ENCODE peak calls at places on chromosome 10, in four cellular contexts. S is NCI-H1092 treated with DMSO at 0.1 percent for 48 hours, F is HFFc6, P is HT1080. Q is an unnamed sample.

GRCh38 chr10:2968401-2968800 is 98.9 kb upstream of the PFKP start:
- DNase-seq in S (no peak), F (peak), P (peak), Q (no peak)

GRCh38 chr10:82925547-82925946 is 1050.6 kb downstream of the NRG3 start:
- DNase-seq in S (no peak), F (peak), P (peak), Q (no peak)

GRCh38 chr10:80199828-80200227 is 5.5 kb downstream of the ANXA11 start:
- DNase-seq in S (no peak), F (peak), P (no peak), Q (no peak)

GRCh38 chr10:6120691-6121090 is 31.9 kb downstream of the RBM17 start:
- DNase-seq in S (no peak), F (no peak), P (no peak), Q (no peak)

GRCh38 chr10:70296406-70296899 is 12.6 kb upstream of the NPFFR1 start:
- DNase-seq in S (no peak), F (peak), P (peak), Q (no peak)

GRCh38 chr10:131102147-131102546 is 209.4 kb downstream of the TCERG1L start:
- DNase-seq in S (no peak), F (no peak), P (no peak), Q (no peak)

GRCh38 chr10:79387974-79388850 is 40.9 kb downstream of the PPIF start:
- DNase-seq in S (no peak), F (no peak), P (no peak), Q (no peak)

GRCh38 chr10:44805461-44806210 is 105.5 kb upstream of the TMEM72 start:
- DNase-seq in S (no peak), F (no peak), P (no peak), Q (no peak)

GRCh38 chr10:99872367-99873162 is 90.1 kb downstream of the ABCC2 start:
- DNase-seq in S (no peak), F (peak), P (peak), Q (no peak)

GRCh38 chr10:93413252-93413689 is 68.9 kb downstream of the MYOF start:
- DNase-seq in S (no peak), F (no peak), P (no peak), Q (no peak)

GRCh38 chr10:103021150-103021896 is 103.2 kb downstream of the CNNM2 start:
- DNase-seq in S (no peak), F (no peak), P (no peak), Q (no peak)

GRCh38 chr10:68235591-68235990 is 3.7 kb upstream of the ATOH7 start:
- DNase-seq in S (no peak), F (no peak), P (no peak), Q (peak)

GRCh38 chr10:28910960-28911359 is 233.6 kb downstream of the BAMBI start:
- DNase-seq in S (no peak), F (peak), P (no peak), Q (no peak)

GRCh38 chr10:36254191-36254590 is 612.1 kb upstream of the FZD8 start:
- DNase-seq in S (no peak), F (no peak), P (peak), Q (peak)

GRCh38 chr10:18044976-18045720 is 93.4 kb downstream of the SLC39A12 start:
- DNase-seq in S (no peak), F (no peak), P (peak), Q (no peak)

GRCh38 chr10:122655524-122656307 is 43.9 kb downstream of the C10orf120 start:
- DNase-seq in S (no peak), F (no peak), P (no peak), Q (no peak)

GRCh38 chr10:132886211-132887099 is 55.9 kb downstream of the CFAP46 start:
- DNase-seq in S (peak), F (no peak), P (peak), Q (no peak)

GRCh38 chr10:132495231-132495630 is 42.4 kb upstream of the INPP5A start:
- DNase-seq in S (no peak), F (no peak), P (no peak), Q (no peak)

GRCh38 chr10:16988900-16989299 is 140.7 kb downstream of the CUBN start:
- DNase-seq in S (no peak), F (no peak), P (no peak), Q (no peak)

GRCh38 chr10:104350146-104350635 is 3.4 kb upstream of the CFAP58 start:
- DNase-seq in S (peak), F (peak), P (peak), Q (peak)

GRCh38 chr10:48447356-48448215 is 141.1 kb downstream of the MAPK8 start:
- DNase-seq in S (no peak), F (no peak), P (no peak), Q (no peak)

GRCh38 chr10:71463111-71463510 is 66.4 kb downstream of the CDH23 start:
- DNase-seq in S (no peak), F (no peak), P (no peak), Q (peak)

GRCh38 chr10:103942866-103943265 is 24.1 kb upstream of the SLK start:
- DNase-seq in S (no peak), F (no peak), P (no peak), Q (no peak)

GRCh38 chr10:98289802-98290209 is 21.8 kb upstream of the LOXL4 start:
- DNase-seq in S (no peak), F (no peak), P (no peak), Q (no peak)

GRCh38 chr10:28841625-28842024 is 164.3 kb downstream of the BAMBI start:
- DNase-seq in S (no peak), F (peak), P (peak), Q (no peak)

GRCh38 chr10:50580260-50580891 is 43.4 kb downstream of the SGMS1 start:
- DNase-seq in S (no peak), F (no peak), P (no peak), Q (no peak)

GRCh38 chr10:110919349-110919931 is at the start of gene SHOC2:
- DNase-seq in S (no peak), F (no peak), P (no peak), Q (no peak)

GRCh38 chr10:31390804-31391203 is 71.8 kb downstream of the ZEB1 start:
- DNase-seq in S (no peak), F (no peak), P (no peak), Q (no peak)

GRCh38 chr10:19168584-19168983 is 120.0 kb downstream of the MALRD1 start:
- DNase-seq in S (no peak), F (no peak), P (no peak), Q (no peak)

GRCh38 chr10:30068482-30069223 is 9.3 kb upstream of the JCAD start:
- DNase-seq in S (no peak), F (no peak), P (no peak), Q (no peak)

GRCh38 chr10:30432631-30433285 is 1.2 kb upstream of the MAP3K8 start:
- DNase-seq in S (no peak), F (no peak), P (no peak), Q (no peak)

GRCh38 chr10:130568246-130568645 is 432.1 kb downstream of the GLRX3 start:
- DNase-seq in S (no peak), F (no peak), P (no peak), Q (no peak)

GRCh38 chr10:68598978-68599753 is 39.0 kb downstream of the TET1 start:
- DNase-seq in S (peak), F (no peak), P (no peak), Q (peak)

GRCh38 chr10:67837519-67838314 is at the start of gene DNAJC12:
- DNase-seq in S (peak), F (peak), P (peak), Q (peak)

Q was measured in G401.